ENCODE peak calls at places on chromosomes 1 and 21, in ten cellular contexts. B is adrenal gland, I is right lobe of liver, V is body of pancreas, E is thyroid gland, M is transverse colon, Q is uterus, H is Peyer's patch, U is HepG2, F is ovary. A is an unnamed sample.

GRCh38 chr1:58318157-58318665 is 228.3 kb downstream of the OMA1 start:
- DNase-seq in B (no peak), I (no peak), V (no peak), E (no peak), M (no peak), Q (no peak), H (no peak), U (no peak), F (no peak), A (no peak)

GRCh38 chr1:235093013-235093618 is 35.5 kb downstream of the TOMM20 start:
- DNase-seq in B (no peak), I (no peak), V (peak), E (peak), M (peak), Q (peak), H (peak), U (peak), F (no peak), A (peak)

GRCh38 chr1:12039141-12039525 is 19.8 kb downstream of the MIIP start:
- DNase-seq in B (no peak), I (no peak), V (no peak), E (no peak), M (no peak), Q (no peak), H (no peak), U (no peak), F (no peak), A (no peak)

GRCh38 chr21:43772368-43772870 is 3.7 kb downstream of the CSTB start:
- DNase-seq in B (no peak), I (no peak), V (no peak), E (no peak), M (no peak), Q (no peak), H (no peak), U (no peak), F (no peak), A (no peak)

GRCh38 chr1:201374376-201374775 is 3.1 kb downstream of the TNNT2 start:
- DNase-seq in B (no peak), I (no peak), V (no peak), E (no peak), M (no peak), Q (no peak), H (no peak), U (no peak), F (no peak), A (no peak)

GRCh38 chr1:154574715-154575114 is 7.1 kb downstream of the CHRNB2 start:
- DNase-seq in B (no peak), I (no peak), V (no peak), E (no peak), M (no peak), Q (no peak), H (no peak), U (no peak), F (no peak), A (no peak)

GRCh38 chr1:37851782-37852210 is 7.6 kb downstream of the MTF1 start:
- DNase-seq in B (no peak), I (no peak), V (no peak), E (no peak), M (no peak), Q (no peak), H (no peak), U (no peak), F (no peak), A (no peak)

GRCh38 chr1:112589766-112590165 is 29.2 kb downstream of the ST7L start:
- DNase-seq in B (no peak), I (no peak), V (no peak), E (no peak), M (no peak), Q (no peak), H (no peak), U (no peak), F (no peak), A (no peak)

GRCh38 chr1:73813726-73814125 is 384.2 kb downstream of the LRRIQ3 start:
- DNase-seq in B (no peak), I (no peak), V (no peak), E (no peak), M (no peak), Q (no peak), H (no peak), U (no peak), F (no peak), A (no peak)

GRCh38 chr1:64601207-64601606 is 131.3 kb downstream of the CACHD1 start:
- DNase-seq in B (no peak), I (no peak), V (no peak), E (peak), M (no peak), Q (no peak), H (no peak), U (no peak), F (no peak), A (no peak)

GRCh38 chr1:79373481-79374132 is 367.1 kb upstream of the ADGRL4 start:
- DNase-seq in B (no peak), I (peak), V (peak), E (peak), M (no peak), Q (no peak), H (no peak), U (no peak), F (no peak), A (no peak)

DNA sequence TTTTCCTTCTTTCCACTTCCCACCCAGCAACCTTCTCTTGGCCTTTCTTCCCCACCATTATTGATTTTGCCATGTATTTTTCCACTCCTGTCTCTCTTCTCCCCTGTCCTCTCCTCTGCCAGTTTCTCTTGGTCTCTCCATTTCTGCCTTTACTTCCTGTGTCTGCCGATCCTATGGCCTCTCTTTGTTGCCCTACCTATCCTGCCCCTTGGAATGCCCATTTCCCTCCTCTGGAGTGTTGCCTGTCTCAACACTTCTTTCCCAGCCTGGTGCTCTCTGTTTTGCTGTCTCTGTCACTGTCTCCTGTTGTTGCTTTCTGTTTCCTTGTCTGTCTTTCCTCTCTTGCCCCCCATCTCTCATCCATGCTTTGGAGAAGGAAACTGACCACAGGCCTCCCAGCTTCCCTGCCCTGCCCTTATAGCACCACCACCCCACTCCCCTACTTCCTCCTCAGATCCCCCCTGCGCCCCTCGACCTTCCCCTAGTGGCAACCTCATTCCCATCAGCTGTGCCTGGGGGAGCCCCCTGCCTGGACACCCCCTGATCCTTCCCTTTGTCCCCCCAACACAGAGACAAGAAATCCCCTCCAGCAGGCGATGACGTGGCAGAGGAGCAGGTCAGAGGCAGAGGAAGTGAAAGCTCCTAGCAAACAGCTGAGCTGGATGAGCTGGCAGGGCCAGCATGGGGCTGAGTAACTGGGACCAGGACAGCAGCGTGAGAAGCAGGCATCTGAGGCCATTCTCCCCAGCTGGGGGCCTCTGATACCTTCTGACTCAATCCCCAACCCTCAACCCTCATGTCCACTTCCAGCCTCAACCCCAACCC is 6.6 kb upstream of the ETV3L start:
- DNase-seq in B (no peak), I (peak), V (peak), E (no peak), M (peak), Q (no peak), H (no peak), U (no peak), F (no peak), A (peak)
- TF ChIP-seq POLR2A in B (no peak), I (no peak), V (no peak), E (no peak), M (no peak), Q (no peak), H (no peak), U (no peak), F (no peak), A (no peak)

DNA sequence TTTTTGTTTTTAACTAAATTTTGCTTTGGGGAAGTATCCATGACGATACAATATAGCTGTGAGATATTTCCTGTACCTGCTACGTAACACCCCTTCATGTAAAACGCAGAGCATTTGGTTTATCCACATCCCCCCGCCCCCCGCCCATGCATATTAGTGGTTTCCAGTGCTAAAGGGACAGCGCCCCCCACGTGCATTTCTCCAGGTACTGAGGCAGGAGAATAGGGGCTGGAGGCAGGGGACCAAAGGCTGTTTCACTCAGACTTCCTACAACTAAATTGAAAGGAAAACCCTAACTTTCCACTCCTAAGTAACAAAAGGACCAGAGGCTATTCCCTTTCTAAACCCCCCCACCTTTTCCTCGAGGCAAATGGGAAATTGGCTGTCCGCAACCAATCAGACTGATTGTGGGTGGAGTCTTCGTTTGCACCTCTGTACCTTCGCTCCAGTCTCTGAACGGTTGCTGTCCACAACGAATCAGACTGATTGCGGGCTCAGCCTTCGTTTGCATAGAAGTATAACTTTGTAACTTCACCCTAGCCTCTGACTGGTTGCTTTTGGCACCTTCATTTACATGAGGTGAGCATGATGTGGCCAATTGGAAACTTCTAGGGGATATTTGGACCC is 12.2 kb upstream of the RIPK4 start:
- DNase-seq in B (no peak), I (no peak), V (peak), E (no peak), M (peak), Q (no peak), H (no peak), U (peak), F (no peak), A (no peak)
- TF ChIP-seq CTCF in B (no peak), I (no peak), V (no peak), E (no peak), M (no peak), Q (no peak), H (no peak), U (peak), F (no peak), A (no peak)

GRCh38 chr1:167629681-167630567 is at the start of gene RCSD1:
- DNase-seq in B (no peak), I (peak), V (peak), E (peak), M (peak), Q (peak), H (no peak), U (no peak), F (no peak), A (peak)
- TF ChIP-seq POLR2A in B (no peak), I (no peak), V (no peak), E (no peak), M (no peak), Q (no peak), H (peak), U (no peak), F (no peak), A (no peak)

DNA sequence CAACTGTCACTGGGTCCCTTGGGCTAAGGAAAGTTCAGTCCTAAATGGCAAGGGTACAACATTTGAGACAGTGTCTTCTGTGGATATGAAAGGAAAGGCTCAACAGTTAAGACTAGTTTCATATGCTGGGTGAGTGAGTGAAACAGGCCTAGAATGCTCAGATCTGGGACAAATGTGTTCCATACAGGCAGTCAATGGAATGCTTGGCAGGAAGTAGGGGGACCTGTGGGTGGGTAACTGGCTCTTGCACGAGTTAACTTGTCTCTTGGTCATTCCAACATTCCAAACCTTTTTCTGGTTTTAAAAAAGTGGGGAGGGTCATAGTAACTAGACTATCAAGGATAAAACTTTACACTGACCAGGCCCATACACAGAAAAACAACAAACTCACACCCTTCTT is 17.8 kb upstream of the ADAM30 start:
- DNase-seq in B (no peak), I (no peak), V (no peak), E (no peak), M (no peak), Q (no peak), H (no peak), U (no peak), F (no peak), A (no peak)
- TF ChIP-seq CTCF in B (no peak), I (no peak), V (no peak), E (no peak), M (no peak), Q (no peak), H (no peak), U (no peak), F (no peak), A (no peak)

GRCh38 chr1:215667796-215668195 is 100.7 kb downstream of the KCTD3 start:
- DNase-seq in B (no peak), I (no peak), V (no peak), E (no peak), M (no peak), Q (no peak), H (no peak), U (no peak), F (no peak), A (no peak)
- TF ChIP-seq POLR2A in B (no peak), I (no peak), V (no peak), E (no peak), M (no peak), Q (no peak), H (no peak), U (no peak), F (no peak), A (no peak)

DNA sequence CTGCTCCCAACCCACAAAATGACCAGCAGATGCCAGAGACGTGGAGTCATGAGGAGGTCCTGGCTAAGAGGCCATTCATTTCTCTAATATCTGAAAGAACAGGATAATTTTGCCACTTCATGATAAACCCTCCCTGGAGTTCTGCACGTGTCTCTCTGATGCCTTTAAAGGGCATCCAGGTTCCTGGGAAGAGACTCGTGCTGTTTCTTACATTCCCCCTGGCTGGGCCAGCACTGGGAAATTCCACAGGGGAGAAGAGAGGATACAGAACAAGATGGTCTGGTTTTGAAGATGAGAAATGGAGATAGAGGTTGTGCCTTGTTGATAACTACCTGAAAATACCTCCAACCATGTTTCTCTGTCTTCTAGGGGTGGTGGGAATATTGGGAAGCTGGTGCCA is 62.5 kb upstream of the KCNA3 start:
- DNase-seq in B (no peak), I (no peak), V (no peak), E (no peak), M (no peak), Q (no peak), H (no peak), U (no peak), F (no peak), A (no peak)
- TF ChIP-seq CTCF in B (no peak), I (no peak), V (no peak), E (no peak), M (no peak), Q (no peak), H (no peak), U (no peak), F (no peak), A (no peak)

DNA sequence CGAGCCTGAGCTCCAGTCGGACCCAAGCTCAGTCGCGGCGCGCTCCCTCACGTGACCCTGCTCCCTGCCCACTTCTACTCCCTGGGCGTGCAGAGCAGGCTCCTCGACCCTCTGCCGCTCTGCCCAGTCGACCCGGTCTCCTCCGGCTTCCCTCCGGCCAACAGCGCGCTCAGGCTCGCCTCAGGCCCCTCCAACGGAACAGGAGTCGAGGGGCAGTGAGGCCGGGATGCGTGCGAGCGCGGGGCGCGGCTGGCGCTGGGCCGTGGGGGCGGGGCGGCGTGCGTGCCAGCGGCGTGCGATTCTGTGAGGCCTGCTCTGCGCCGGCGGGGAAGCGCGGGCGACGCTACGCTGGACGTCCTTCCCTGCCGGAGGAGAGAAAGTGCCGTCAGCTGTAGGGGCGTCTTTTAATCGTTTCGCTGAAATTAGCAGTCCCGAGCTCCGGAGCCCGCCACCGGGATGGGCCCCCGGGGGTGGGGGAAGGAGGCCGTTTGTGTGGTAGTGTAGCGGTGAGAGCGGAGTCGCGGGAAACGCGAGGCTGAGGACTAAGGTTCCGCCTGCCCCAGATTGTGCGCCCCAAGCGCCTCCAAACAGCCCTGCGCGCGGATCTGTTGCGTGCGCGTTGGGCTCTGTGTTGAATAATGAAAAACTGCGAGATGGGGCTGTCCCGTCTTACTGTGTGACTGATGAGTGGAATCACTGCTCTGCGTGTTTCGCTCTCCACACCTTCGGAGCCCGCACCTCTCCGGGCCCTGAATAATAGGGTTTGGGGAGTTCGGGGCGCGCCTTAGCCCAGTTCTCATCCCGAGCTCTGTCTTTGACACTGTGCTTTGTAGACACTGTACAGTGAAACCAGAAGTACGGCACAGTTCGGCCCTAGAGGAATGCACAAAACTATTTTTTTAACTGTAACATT is at the start of gene ACBD6:
- DNase-seq in B (peak), I (peak), V (peak), E (peak), M (peak), Q (peak), H (peak), U (peak), F (peak), A (peak)
- TF ChIP-seq POLR2A in B (peak), I (peak), V (peak), E (no peak), M (peak), Q (peak), H (peak), U (peak), F (peak), A (no peak)

DNA sequence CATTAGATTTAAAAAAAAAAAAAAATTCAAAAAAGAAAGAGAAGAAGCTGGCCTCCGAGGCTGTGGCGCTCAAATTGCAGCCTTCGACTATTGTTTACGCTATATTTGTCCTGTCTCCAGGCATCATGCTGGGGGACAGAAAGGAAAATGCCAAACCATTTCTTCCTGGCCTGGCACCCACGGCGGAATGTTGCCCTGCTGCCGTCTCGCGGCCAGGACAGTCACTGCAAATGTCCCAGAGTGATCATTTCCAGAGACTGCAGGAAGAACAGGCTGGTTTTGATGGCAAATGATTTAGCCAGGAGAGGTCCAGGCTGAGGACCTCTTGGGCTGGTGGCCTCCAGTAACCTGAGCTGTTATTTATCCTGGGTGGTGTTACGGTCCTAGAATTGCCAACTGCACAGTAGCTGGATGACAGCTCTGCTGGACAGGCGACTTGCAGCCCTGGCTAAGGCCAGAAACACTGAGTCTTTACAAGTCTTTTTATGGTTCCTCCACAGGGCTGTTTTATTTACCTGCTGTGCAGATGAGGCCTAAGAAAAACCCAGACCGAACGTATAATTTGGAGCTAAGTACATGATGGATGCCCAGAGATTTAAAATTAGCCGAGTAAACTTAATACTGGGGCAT is 30.2 kb upstream of the LRRC38 start:
- DNase-seq in B (peak), I (no peak), V (peak), E (peak), M (peak), Q (no peak), H (no peak), U (no peak), F (peak), A (peak)
- TF ChIP-seq CTCF in B (peak), I (no peak), V (peak), E (peak), M (peak), Q (peak), H (no peak), U (no peak), F (no peak), A (peak)

A was measured in lower leg skin.